ENCODE peak calls at places on chromosome 7, in eight cellular contexts. One of them, this sample, is unnamed. For H3K4me1, the result is how much of the 10 kb centered on the place peaks cover.

GRCh38 chr7:116911799-116912198 is 41.5 kb upstream of the ST7 start:
- DNase-seq in heart left ventricle: no peak
- DNase-seq in IMR-90: no peak
- DNase-seq in thoracic aorta: no peak
- DNase-seq in left ventricle myocardium inferior: no peak
- DNase-seq in DND-41: no peak
- DNase-seq in neural progenitor cell: no peak
- DNase-seq in heart right ventricle: no peak
- DNase-seq in this sample: no peak

GRCh38 chr7:93156884-93157283 is 8.7 kb upstream of the SAMD9L start:
- DNase-seq in heart left ventricle: no peak
- DNase-seq in IMR-90: peak
- DNase-seq in thoracic aorta: no peak
- DNase-seq in left ventricle myocardium inferior: no peak
- DNase-seq in DND-41: no peak
- DNase-seq in neural progenitor cell: no peak
- DNase-seq in heart right ventricle: no peak
- DNase-seq in this sample: no peak

GRCh38 chr7:12403287-12404181 is at the start of gene VWDE:
- DNase-seq in heart left ventricle: peak
- DNase-seq in IMR-90: no peak
- DNase-seq in thoracic aorta: no peak
- DNase-seq in left ventricle myocardium inferior: no peak
- DNase-seq in DND-41: no peak
- DNase-seq in neural progenitor cell: peak
- DNase-seq in heart right ventricle: no peak
- DNase-seq in this sample: peak

GRCh38 chr7:70566659-70567058 is 565.3 kb upstream of the GALNT17 start:
- DNase-seq in heart left ventricle: no peak
- DNase-seq in IMR-90: no peak
- DNase-seq in thoracic aorta: no peak
- DNase-seq in left ventricle myocardium inferior: no peak
- DNase-seq in DND-41: no peak
- DNase-seq in neural progenitor cell: no peak
- DNase-seq in heart right ventricle: no peak
- DNase-seq in this sample: no peak

GRCh38 chr7:148058092-148058491 is 532.5 kb upstream of the C7orf33 start:
- DNase-seq in heart left ventricle: no peak
- DNase-seq in IMR-90: no peak
- DNase-seq in thoracic aorta: no peak
- DNase-seq in left ventricle myocardium inferior: no peak
- DNase-seq in DND-41: no peak
- DNase-seq in neural progenitor cell: no peak
- DNase-seq in heart right ventricle: no peak
- DNase-seq in this sample: no peak

GRCh38 chr7:102097601-102098161 is 189.0 kb upstream of the SH2B2 start:
- DNase-seq in heart left ventricle: no peak
- DNase-seq in IMR-90: peak
- DNase-seq in thoracic aorta: no peak
- DNase-seq in left ventricle myocardium inferior: no peak
- DNase-seq in DND-41: no peak
- DNase-seq in neural progenitor cell: peak
- DNase-seq in heart right ventricle: no peak
- DNase-seq in this sample: no peak

GRCh38 chr7:149257146-149257545 is 4.8 kb upstream of the ZNF783 start:
- DNase-seq in heart left ventricle: no peak
- DNase-seq in IMR-90: peak
- DNase-seq in thoracic aorta: no peak
- DNase-seq in left ventricle myocardium inferior: no peak
- DNase-seq in DND-41: no peak
- DNase-seq in neural progenitor cell: no peak
- DNase-seq in heart right ventricle: no peak
- DNase-seq in this sample: no peak

GRCh38 chr7:115338016-115338415 is 416.1 kb downstream of the MDFIC start:
- DNase-seq in heart left ventricle: no peak
- DNase-seq in IMR-90: no peak
- DNase-seq in thoracic aorta: no peak
- DNase-seq in left ventricle myocardium inferior: no peak
- DNase-seq in DND-41: no peak
- DNase-seq in neural progenitor cell: no peak
- DNase-seq in heart right ventricle: no peak
- DNase-seq in this sample: no peak

GRCh38 chr7:65731562-65732035 is 141.3 kb upstream of the VKORC1L1 start:
- DNase-seq in heart left ventricle: no peak
- DNase-seq in IMR-90: no peak
- DNase-seq in thoracic aorta: no peak
- DNase-seq in left ventricle myocardium inferior: peak
- DNase-seq in DND-41: no peak
- DNase-seq in neural progenitor cell: peak
- DNase-seq in heart right ventricle: no peak
- DNase-seq in this sample: peak

GRCh38 chr7:155198901-155199845 is 98.5 kb upstream of the INSIG1 start:
- DNase-seq in heart left ventricle: no peak
- DNase-seq in IMR-90: peak
- DNase-seq in thoracic aorta: no peak
- DNase-seq in left ventricle myocardium inferior: no peak
- DNase-seq in DND-41: no peak
- DNase-seq in neural progenitor cell: no peak
- DNase-seq in heart right ventricle: no peak
- DNase-seq in this sample: no peak

GRCh38 chr7:28323833-28324232 is 88.5 kb upstream of the CREB5 start:
- DNase-seq in heart left ventricle: no peak
- DNase-seq in IMR-90: no peak
- DNase-seq in thoracic aorta: no peak
- DNase-seq in left ventricle myocardium inferior: no peak
- DNase-seq in DND-41: no peak
- DNase-seq in neural progenitor cell: no peak
- DNase-seq in heart right ventricle: no peak
- DNase-seq in this sample: no peak

GRCh38 chr7:44145419-44145968 is 4.4 kb upstream of the MYL7 start:
- DNase-seq in heart left ventricle: no peak
- DNase-seq in IMR-90: no peak
- DNase-seq in thoracic aorta: no peak
- DNase-seq in left ventricle myocardium inferior: no peak
- DNase-seq in DND-41: no peak
- DNase-seq in neural progenitor cell: peak
- DNase-seq in heart right ventricle: no peak
- DNase-seq in this sample: no peak

GRCh38 chr7:13846386-13846785 is 143.1 kb downstream of the ETV1 start:
- DNase-seq in heart left ventricle: no peak
- DNase-seq in IMR-90: no peak
- DNase-seq in thoracic aorta: no peak
- DNase-seq in left ventricle myocardium inferior: no peak
- DNase-seq in DND-41: no peak
- DNase-seq in neural progenitor cell: no peak
- DNase-seq in heart right ventricle: no peak
- DNase-seq in this sample: no peak

GRCh38 chr7:101154693-101155102 is 422 bp downstream of the AP1S1 start:
- DNase-seq in heart left ventricle: no peak
- DNase-seq in IMR-90: no peak
- DNase-seq in thoracic aorta: no peak
- DNase-seq in left ventricle myocardium inferior: no peak
- DNase-seq in DND-41: no peak
- DNase-seq in neural progenitor cell: no peak
- DNase-seq in heart right ventricle: no peak
- DNase-seq in this sample: no peak

GRCh38 chr7:50539725-50540124 is 25.5 kb downstream of the DDC start:
- DNase-seq in heart left ventricle: no peak
- DNase-seq in IMR-90: no peak
- DNase-seq in thoracic aorta: no peak
- DNase-seq in left ventricle myocardium inferior: no peak
- DNase-seq in DND-41: no peak
- DNase-seq in neural progenitor cell: no peak
- DNase-seq in heart right ventricle: no peak
- DNase-seq in this sample: no peak

GRCh38 chr7:137667633-137668387 is 179.0 kb downstream of the DGKI start:
- DNase-seq in heart left ventricle: no peak
- DNase-seq in IMR-90: peak
- DNase-seq in thoracic aorta: no peak
- DNase-seq in left ventricle myocardium inferior: no peak
- DNase-seq in DND-41: no peak
- DNase-seq in neural progenitor cell: no peak
- DNase-seq in heart right ventricle: no peak
- DNase-seq in this sample: no peak

GRCh38 chr7:7966141-7966734 is 2.4 kb upstream of the GLCCI1 start:
- DNase-seq in heart left ventricle: no peak
- DNase-seq in IMR-90: no peak
- DNase-seq in thoracic aorta: no peak
- DNase-seq in left ventricle myocardium inferior: no peak
- DNase-seq in DND-41: no peak
- DNase-seq in neural progenitor cell: no peak
- DNase-seq in heart right ventricle: no peak
- DNase-seq in this sample: no peak

GRCh38 chr7:7968544-7969305 is at the start of gene GLCCI1:
- DNase-seq in heart left ventricle: peak
- DNase-seq in IMR-90: peak
- DNase-seq in thoracic aorta: peak
- DNase-seq in left ventricle myocardium inferior: peak
- DNase-seq in DND-41: peak
- DNase-seq in neural progenitor cell: peak
- DNase-seq in heart right ventricle: peak
- DNase-seq in this sample: peak

GRCh38 chr7:7969306-7970112 is 913 bp downstream of the GLCCI1 start:
- DNase-seq in heart left ventricle: peak
- DNase-seq in IMR-90: peak
- DNase-seq in thoracic aorta: no peak
- DNase-seq in left ventricle myocardium inferior: peak
- DNase-seq in DND-41: peak
- DNase-seq in neural progenitor cell: peak
- DNase-seq in heart right ventricle: peak
- DNase-seq in this sample: peak

GRCh38 chr7:7970113-7970619 is 1.6 kb downstream of the GLCCI1 start:
- DNase-seq in heart left ventricle: no peak
- DNase-seq in IMR-90: no peak
- DNase-seq in thoracic aorta: no peak
- DNase-seq in left ventricle myocardium inferior: no peak
- DNase-seq in DND-41: peak
- DNase-seq in neural progenitor cell: peak
- DNase-seq in heart right ventricle: no peak
- DNase-seq in this sample: no peak

GRCh38 chr7:7967909-7968543 is 570 bp upstream of the GLCCI1 start:
- DNase-seq in heart left ventricle: no peak
- DNase-seq in IMR-90: no peak
- DNase-seq in thoracic aorta: no peak
- DNase-seq in left ventricle myocardium inferior: no peak
- DNase-seq in DND-41: no peak
- DNase-seq in neural progenitor cell: peak
- DNase-seq in heart right ventricle: no peak
- DNase-seq in this sample: no peak
- TF ChIP-seq CTCF in heart left ventricle: no peak
- TF ChIP-seq CTCF in IMR-90: no peak
- TF ChIP-seq CTCF in thoracic aorta: no peak
- TF ChIP-seq CTCF in left ventricle myocardium inferior: no peak
- TF ChIP-seq CTCF in DND-41: no peak
- TF ChIP-seq CTCF in neural progenitor cell: no peak
- TF ChIP-seq CTCF in heart right ventricle: no peak
- TF ChIP-seq CTCF in this sample: no peak

GRCh38 chr7:139914861-139915300 is 85.8 kb downstream of the TBXAS1 start:
- DNase-seq in heart left ventricle: no peak
- DNase-seq in IMR-90: peak
- DNase-seq in thoracic aorta: no peak
- DNase-seq in left ventricle myocardium inferior: no peak
- DNase-seq in DND-41: no peak
- DNase-seq in neural progenitor cell: no peak
- DNase-seq in heart right ventricle: no peak
- DNase-seq in this sample: no peak

GRCh38 chr7:139915301-139915863 is 86.3 kb downstream of the TBXAS1 start:
- DNase-seq in heart left ventricle: no peak
- DNase-seq in IMR-90: peak
- DNase-seq in thoracic aorta: no peak
- DNase-seq in left ventricle myocardium inferior: no peak
- DNase-seq in DND-41: no peak
- DNase-seq in neural progenitor cell: no peak
- DNase-seq in heart right ventricle: no peak
- DNase-seq in this sample: no peak

GRCh38 chr7:139914306-139914747 is 85.3 kb downstream of the TBXAS1 start:
- DNase-seq in heart left ventricle: no peak
- DNase-seq in IMR-90: peak
- DNase-seq in thoracic aorta: no peak
- DNase-seq in left ventricle myocardium inferior: no peak
- DNase-seq in DND-41: no peak
- DNase-seq in neural progenitor cell: no peak
- DNase-seq in heart right ventricle: no peak
- DNase-seq in this sample: no peak

GRCh38 chr7:139913006-139913405 is 83.9 kb downstream of the TBXAS1 start:
- DNase-seq in heart left ventricle: no peak
- DNase-seq in IMR-90: no peak
- DNase-seq in thoracic aorta: no peak
- DNase-seq in left ventricle myocardium inferior: no peak
- DNase-seq in DND-41: peak
- DNase-seq in neural progenitor cell: no peak
- DNase-seq in heart right ventricle: no peak
- DNase-seq in this sample: no peak

DNA sequence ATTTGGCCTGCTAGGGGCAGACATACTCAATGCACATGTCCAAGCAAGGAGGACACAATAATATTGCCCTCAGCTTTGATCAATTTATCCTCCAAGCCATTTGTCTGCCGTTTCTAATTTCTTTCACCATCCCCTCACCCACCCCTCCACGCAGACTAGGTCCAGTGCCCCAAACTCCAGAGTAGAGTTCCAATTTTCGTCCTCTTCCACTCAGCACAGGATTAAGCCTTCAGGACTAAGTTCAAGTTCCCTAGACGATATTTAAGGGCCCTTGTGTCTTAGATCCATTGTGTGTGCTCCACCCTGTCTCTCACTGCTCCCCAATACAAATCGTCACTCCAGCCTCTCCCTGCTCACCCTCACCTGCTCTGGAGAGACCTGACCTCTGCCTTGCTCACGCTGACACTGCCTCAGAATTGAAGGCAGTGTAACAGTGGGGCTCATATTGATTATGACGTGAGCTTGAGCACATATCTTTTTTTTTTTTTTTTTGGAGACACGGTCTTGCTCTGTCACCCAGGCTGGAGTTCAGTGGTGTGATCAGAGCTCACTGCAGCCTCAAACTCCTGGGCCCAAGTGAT is 84.6 kb downstream of the TBXAS1 start:
- DNase-seq in heart left ventricle: no peak
- DNase-seq in IMR-90: no peak
- DNase-seq in thoracic aorta: no peak
- DNase-seq in left ventricle myocardium inferior: no peak
- DNase-seq in DND-41: no peak
- DNase-seq in neural progenitor cell: no peak
- DNase-seq in heart right ventricle: no peak
- DNase-seq in this sample: no peak
- H3K4me1 ChIP-seq in heart left ventricle: under half
- H3K4me1 ChIP-seq in IMR-90: under half
- H3K4me1 ChIP-seq in thoracic aorta: half or more
- H3K4me1 ChIP-seq in left ventricle myocardium inferior: under half
- H3K4me1 ChIP-seq in DND-41: under half
- H3K4me1 ChIP-seq in neural progenitor cell: under half
- H3K4me1 ChIP-seq in heart right ventricle: under half
- H3K4me1 ChIP-seq in this sample: under half

GRCh38 chr7:55032069-55032699 is 13.4 kb downstream of the EGFR start:
- DNase-seq in heart left ventricle: no peak
- DNase-seq in IMR-90: no peak
- DNase-seq in thoracic aorta: no peak
- DNase-seq in left ventricle myocardium inferior: no peak
- DNase-seq in DND-41: no peak
- DNase-seq in neural progenitor cell: no peak
- DNase-seq in heart right ventricle: no peak
- DNase-seq in this sample: no peak
- H3K27ac ChIP-seq in heart left ventricle: no peak
- H3K27ac ChIP-seq in IMR-90: no peak
- H3K27ac ChIP-seq in thoracic aorta: no peak
- H3K27ac ChIP-seq in left ventricle myocardium inferior: no peak
- H3K27ac ChIP-seq in DND-41: no peak
- H3K27ac ChIP-seq in neural progenitor cell: no peak
- H3K27ac ChIP-seq in heart right ventricle: no peak
- H3K27ac ChIP-seq in this sample: no peak

GRCh38 chr7:72161534-72161933 is 250.6 kb downstream of the CALN1 start:
- DNase-seq in heart left ventricle: no peak
- DNase-seq in IMR-90: no peak
- DNase-seq in thoracic aorta: no peak
- DNase-seq in left ventricle myocardium inferior: no peak
- DNase-seq in DND-41: no peak
- DNase-seq in neural progenitor cell: peak
- DNase-seq in heart right ventricle: no peak
- DNase-seq in this sample: no peak
- TF ChIP-seq CTCF in heart left ventricle: no peak
- TF ChIP-seq CTCF in IMR-90: no peak
- TF ChIP-seq CTCF in thoracic aorta: no peak
- TF ChIP-seq CTCF in left ventricle myocardium inferior: no peak
- TF ChIP-seq CTCF in DND-41: no peak
- TF ChIP-seq CTCF in neural progenitor cell: peak
- TF ChIP-seq CTCF in heart right ventricle: no peak
- TF ChIP-seq CTCF in this sample: no peak